ENCODE peak calls at places on chromosomes 1 and 21, in six cellular contexts. O is AG09319, P is omental fat pad, S is A549, V is transverse colon, Y is HFF-Myc. U is an unnamed sample.

GRCh38 chr1:50976890-50977574 is 7.0 kb downstream of the CDKN2C start:
- DNase-seq in O (no peak), P (no peak), S (peak; percentile 77), V (no peak), Y (no peak), U (peak; percentile 58)

GRCh38 chr1:68128820-68129219 is 78.4 kb upstream of the DIRAS3 start:
- DNase-seq in O (no peak), P (no peak), S (no peak), V (no peak), Y (no peak), U (no peak)

GRCh38 chr1:32813941-32814739 is 3.0 kb downstream of the YARS1 start:
- DNase-seq in O (no peak), P (no peak), S (peak; percentile 7), V (no peak), Y (no peak), U (peak; percentile 32)

GRCh38 chr1:57474097-57474750 is 50.4 kb upstream of the DAB1 start:
- DNase-seq in O (no peak), P (no peak), S (no peak), V (no peak), Y (no peak), U (no peak)

GRCh38 chr1:67850611-67851075 is 17.4 kb upstream of the GNG12 start:
- DNase-seq in O (peak; percentile 41), P (peak; percentile 98), S (peak; percentile 86), V (peak; percentile 80), Y (peak; percentile 68), U (peak; percentile 94)

GRCh38 chr1:235952950-235953615 is 86.4 kb upstream of the LYST start:
- DNase-seq in O (no peak), P (no peak), S (no peak), V (no peak), Y (no peak), U (no peak)

GRCh38 chr1:32464716-32465540 is at the start of gene ZBTB8B:
- DNase-seq in O (no peak), P (no peak), S (peak; percentile 51), V (peak; percentile 60), Y (no peak), U (peak; percentile 68)

GRCh38 chr1:65769621-65770020 is 23.1 kb upstream of the PDE4B start:
- DNase-seq in O (no peak), P (no peak), S (no peak), V (no peak), Y (peak; percentile 16), U (peak; percentile 52)

GRCh38 chr1:43367026-43367903 is 546 bp downstream of the ELOVL1 start:
- DNase-seq in O (no peak), P (no peak), S (no peak), V (peak; percentile 35), Y (no peak), U (peak; percentile 59)

GRCh38 chr1:233355841-233356704 is 28.5 kb downstream of the MAP3K21 start:
- DNase-seq in O (no peak), P (no peak), S (no peak), V (no peak), Y (no peak), U (no peak)

GRCh38 chr1:155455588-155456195 is 106.9 kb downstream of the ASH1L start:
- DNase-seq in O (no peak), P (no peak), S (no peak), V (no peak), Y (no peak), U (no peak)

GRCh38 chr1:66331641-66332523 is 202.1 kb upstream of the SGIP1 start:
- DNase-seq in O (peak; percentile 67), P (no peak), S (peak; percentile 87), V (peak; percentile 64), Y (peak; percentile 80), U (peak; percentile 80)

GRCh38 chr1:41275831-41276230 is 33.7 kb upstream of the SCMH1 start:
- DNase-seq in O (no peak), P (no peak), S (no peak), V (no peak), Y (no peak), U (no peak)

GRCh38 chr21:46214478-46215340 is 13.9 kb downstream of the LSS start:
- DNase-seq in O (no peak), P (peak; percentile 18), S (no peak), V (no peak), Y (no peak), U (no peak)

GRCh38 chr1:107529511-107530149 is 388.8 kb downstream of the NTNG1 start:
- DNase-seq in O (peak; percentile 14), P (no peak), S (peak; percentile 46), V (peak; percentile 19), Y (peak; percentile 19), U (peak; percentile 76)

GRCh38 chr1:16101618-16102017 is 28.2 kb upstream of the FAM131C start:
- DNase-seq in O (no peak), P (no peak), S (no peak), V (no peak), Y (no peak), U (no peak)

GRCh38 chr1:71921935-71922559 is 360.3 kb downstream of the NEGR1 start:
- DNase-seq in O (no peak), P (no peak), S (no peak), V (no peak), Y (no peak), U (no peak)

GRCh38 chr1:14924455-14925325 is 228.9 kb upstream of the TMEM51 start:
- DNase-seq in O (no peak), P (no peak), S (no peak), V (peak; percentile 50), Y (no peak), U (peak; percentile 79)

GRCh38 chr1:31977361-31978131 is 36.1 kb upstream of the KHDRBS1 start:
- DNase-seq in O (peak; percentile 70), P (no peak), S (peak; percentile 65), V (no peak), Y (peak; percentile 31), U (peak; percentile 72)

GRCh38 chr1:216932424-216932823 is 209.2 kb upstream of the ESRRG start:
- DNase-seq in O (no peak), P (no peak), S (no peak), V (no peak), Y (no peak), U (no peak)

GRCh38 chr21:36847189-36847588 is 119.3 kb downstream of the HLCS start:
- DNase-seq in O (peak; percentile 38), P (no peak), S (peak; percentile 62), V (no peak), Y (peak; percentile 48), U (peak; percentile 66)

GRCh38 chr1:245677446-245678240 is 522.9 kb downstream of the KIF26B start:
- DNase-seq in O (no peak), P (no peak), S (no peak), V (no peak), Y (no peak), U (no peak)

GRCh38 chr1:236982380-236982779 is 21.9 kb downstream of the MT1HL1 start:
- DNase-seq in O (no peak), P (no peak), S (no peak), V (no peak), Y (no peak), U (no peak)

GRCh38 chr1:29861446-29861845 is 625.1 kb downstream of the PTPRU start:
- DNase-seq in O (no peak), P (no peak), S (no peak), V (no peak), Y (no peak), U (no peak)

GRCh38 chr1:159952932-159953331 is 1.1 kb downstream of the SLAMF9 start:
- DNase-seq in O (no peak), P (no peak), S (no peak), V (no peak), Y (no peak), U (no peak)

GRCh38 chr1:159951016-159951415 is 3.0 kb downstream of the SLAMF9 start:
- DNase-seq in O (no peak), P (no peak), S (no peak), V (no peak), Y (no peak), U (no peak)

GRCh38 chr1:159949891-159950480 is 4.1 kb downstream of the SLAMF9 start:
- DNase-seq in O (no peak), P (no peak), S (no peak), V (peak; percentile 5), Y (no peak), U (no peak)

GRCh38 chr1:159949123-159949522 is 3.7 kb upstream of the IGSF9 start:
- DNase-seq in O (no peak), P (no peak), S (no peak), V (peak; percentile 61), Y (no peak), U (no peak)

DNA sequence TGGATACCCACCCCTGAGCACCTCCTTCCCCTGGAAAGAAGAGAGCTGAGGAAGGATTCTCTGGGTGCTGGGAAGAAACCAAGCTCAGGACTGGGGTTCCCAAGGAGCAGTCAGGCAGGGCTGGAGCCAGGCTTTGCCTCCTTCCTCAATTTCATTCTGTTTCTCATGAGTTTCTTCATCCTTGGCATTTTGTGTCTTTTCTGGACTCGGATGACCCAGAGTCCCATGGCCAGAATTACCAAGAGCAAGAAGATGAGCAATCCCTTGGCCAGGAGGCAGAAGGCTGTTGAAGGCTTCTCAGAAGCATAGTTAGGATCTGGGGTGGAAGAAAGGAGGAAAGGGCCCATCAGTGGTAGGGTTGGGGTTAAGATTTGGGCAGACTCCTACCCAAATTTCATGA is 2.5 kb downstream of the SLAMF9 start:
- DNase-seq in O (no peak), P (no peak), S (no peak), V (no peak), Y (no peak), U (no peak)
- TF ChIP-seq CTCF in O (no peak), P (no peak), S (no peak), V (no peak), Y (no peak), U (no peak)

DNA sequence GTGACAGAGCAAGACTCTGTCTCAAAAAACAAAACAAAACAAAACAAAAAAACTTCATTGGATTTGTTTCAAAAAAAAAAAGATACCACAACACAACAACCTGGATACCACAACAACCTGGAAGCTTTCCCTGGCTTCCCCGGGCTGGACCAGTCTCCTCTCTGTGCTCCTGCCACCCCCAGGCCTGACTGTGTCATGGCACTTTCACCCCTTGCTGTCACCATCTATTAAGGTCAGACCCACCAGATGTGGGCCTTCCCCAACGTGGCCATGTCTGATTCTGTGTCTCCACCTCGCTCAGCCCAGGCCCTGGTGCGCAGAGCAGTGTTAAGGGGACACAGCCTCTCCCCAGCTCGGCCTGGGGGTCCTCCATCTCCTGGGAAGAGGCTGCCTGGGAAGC is 28.3 kb upstream of the ACOT11 start:
- DNase-seq in O (no peak), P (no peak), S (no peak), V (no peak), Y (no peak), U (no peak)
- TF ChIP-seq CTCF in O (no peak), P (no peak), S (no peak), V (no peak), Y (peak; percentile 4), U (peak; percentile 3)

DNA sequence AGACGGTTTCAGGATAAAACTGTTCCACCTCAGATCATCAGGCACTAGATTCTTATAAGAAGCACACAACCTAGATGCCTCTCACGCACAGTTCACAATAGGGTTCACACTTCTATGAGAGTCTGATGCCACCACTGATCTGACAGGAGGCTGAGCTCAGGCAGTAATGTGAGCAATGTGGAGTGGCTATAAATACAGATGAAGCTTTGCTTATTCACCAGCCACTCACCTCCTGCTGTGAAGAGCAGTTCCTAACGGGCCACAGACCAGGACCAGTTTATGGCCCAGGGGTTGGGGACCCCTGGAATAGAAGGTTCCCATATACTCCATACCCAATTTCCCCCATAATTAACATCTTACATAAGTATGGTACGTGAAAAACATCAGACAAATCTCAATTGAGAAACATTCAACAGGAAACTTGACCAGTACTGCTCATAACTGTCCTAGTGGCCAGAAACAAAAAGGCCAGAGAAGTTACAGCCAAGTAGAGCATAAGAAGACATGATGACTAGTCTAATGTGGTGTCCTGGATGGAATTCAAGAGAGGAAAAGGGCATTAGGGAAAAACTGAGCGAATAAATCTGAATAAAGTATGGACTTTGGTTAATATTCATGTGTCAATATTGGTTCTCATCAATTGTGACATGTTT is 24.7 kb upstream of the IGSF5 start:
- DNase-seq in O (no peak), P (no peak), S (peak; percentile 12), V (no peak), Y (no peak), U (no peak)
- TF ChIP-seq CTCF in O (no peak), P (no peak), S (no peak), V (no peak), Y (no peak), U (peak; percentile 9)

GRCh38 chr1:156970017-156970416 is 49.6 kb downstream of the LRRC71 start:
- DNase-seq in O (no peak), P (no peak), S (no peak), V (no peak), Y (no peak), U (peak; percentile 44)
- TF ChIP-seq CTCF in O (no peak), P (no peak), S (peak; percentile 11), V (no peak), Y (no peak), U (peak; percentile 9)

U was measured in foreskin fibroblast.